ENCODE peak calls at places on chromosomes 4 and X, in six cellular contexts. One of them, this sample, is unnamed.

GRCh38 chr4:47017494-47017893 is 13.9 kb upstream of the GABRB1 start:
- DNase-seq in A549: no peak
- DNase-seq in brain microvascular endothelial cell: peak; percentile 28
- DNase-seq in CD4-positive, CD25-positive, alpha-beta regulatory T cell: no peak
- DNase-seq in left ventricle myocardium inferior: no peak
- DNase-seq in heart right ventricle: no peak
- DNase-seq in this sample: no peak

GRCh38 chr4:20194079-20195013 is 57.4 kb upstream of the SLIT2 start:
- DNase-seq in CD4-positive, CD25-positive, alpha-beta regulatory T cell: no peak
- DNase-seq in heart right ventricle: no peak
- DNase-seq in brain microvascular endothelial cell: peak; percentile 25
- DNase-seq in A549: no peak
- DNase-seq in left ventricle myocardium inferior: no peak
- DNase-seq in this sample: no peak

GRCh38 chr4:151098191-151098590 is 1.2 kb upstream of the RPS3A start:
- DNase-seq in brain microvascular endothelial cell: no peak
- DNase-seq in CD4-positive, CD25-positive, alpha-beta regulatory T cell: no peak
- DNase-seq in left ventricle myocardium inferior: no peak
- DNase-seq in A549: no peak
- DNase-seq in heart right ventricle: no peak
- DNase-seq in this sample: no peak

GRCh38 chrX:17642891-17643290 is 94.4 kb upstream of the SCML1 start:
- DNase-seq in CD4-positive, CD25-positive, alpha-beta regulatory T cell: no peak
- DNase-seq in heart right ventricle: no peak
- DNase-seq in brain microvascular endothelial cell: no peak
- DNase-seq in A549: no peak
- DNase-seq in left ventricle myocardium inferior: no peak
- DNase-seq in this sample: no peak

GRCh38 chr4:30746735-30747134 is 26.6 kb downstream of the PCDH7 start:
- DNase-seq in left ventricle myocardium inferior: no peak
- DNase-seq in CD4-positive, CD25-positive, alpha-beta regulatory T cell: no peak
- DNase-seq in heart right ventricle: no peak
- DNase-seq in brain microvascular endothelial cell: no peak
- DNase-seq in A549: no peak
- DNase-seq in this sample: no peak

GRCh38 chr4:110008540-110008939 is 95.9 kb downstream of the EGF start:
- DNase-seq in brain microvascular endothelial cell: no peak
- DNase-seq in heart right ventricle: no peak
- DNase-seq in left ventricle myocardium inferior: no peak
- DNase-seq in CD4-positive, CD25-positive, alpha-beta regulatory T cell: no peak
- DNase-seq in A549: no peak
- DNase-seq in this sample: no peak

GRCh38 chr4:158133551-158133950 is 39.3 kb downstream of the GASK1B start:
- DNase-seq in brain microvascular endothelial cell: no peak
- DNase-seq in heart right ventricle: no peak
- DNase-seq in left ventricle myocardium inferior: no peak
- DNase-seq in CD4-positive, CD25-positive, alpha-beta regulatory T cell: no peak
- DNase-seq in A549: no peak
- DNase-seq in this sample: no peak

GRCh38 chr4:71262161-71262560 is 76.7 kb upstream of the SLC4A4 start:
- DNase-seq in brain microvascular endothelial cell: peak; percentile 31
- DNase-seq in A549: no peak
- DNase-seq in CD4-positive, CD25-positive, alpha-beta regulatory T cell: no peak
- DNase-seq in left ventricle myocardium inferior: no peak
- DNase-seq in heart right ventricle: no peak
- DNase-seq in this sample: no peak

GRCh38 chrX:57367649-57368048 is 81.1 kb downstream of the FAAH2 start:
- DNase-seq in heart right ventricle: no peak
- DNase-seq in A549: no peak
- DNase-seq in brain microvascular endothelial cell: no peak
- DNase-seq in left ventricle myocardium inferior: no peak
- DNase-seq in CD4-positive, CD25-positive, alpha-beta regulatory T cell: no peak
- DNase-seq in this sample: no peak

GRCh38 chrX:2397648-2398340 is 103.0 kb downstream of the DHRSX start:
- DNase-seq in CD4-positive, CD25-positive, alpha-beta regulatory T cell: no peak
- DNase-seq in heart right ventricle: no peak
- DNase-seq in left ventricle myocardium inferior: no peak
- DNase-seq in A549: no peak
- DNase-seq in brain microvascular endothelial cell: peak; percentile 56
- DNase-seq in this sample: no peak

GRCh38 chrX:110992611-110993010 is 103.4 kb upstream of the PAK3 start:
- DNase-seq in brain microvascular endothelial cell: peak; percentile 1
- DNase-seq in heart right ventricle: no peak
- DNase-seq in A549: peak; percentile 10
- DNase-seq in left ventricle myocardium inferior: no peak
- DNase-seq in CD4-positive, CD25-positive, alpha-beta regulatory T cell: peak; percentile 9
- DNase-seq in this sample: no peak

GRCh38 chr4:13441506-13441905 is 42.6 kb downstream of the RAB28 start:
- DNase-seq in CD4-positive, CD25-positive, alpha-beta regulatory T cell: no peak
- DNase-seq in A549: no peak
- DNase-seq in brain microvascular endothelial cell: no peak
- DNase-seq in left ventricle myocardium inferior: no peak
- DNase-seq in heart right ventricle: no peak
- DNase-seq in this sample: no peak

GRCh38 chrX:43313035-43313434 is 343.1 kb upstream of the MAOA start:
- DNase-seq in A549: no peak
- DNase-seq in heart right ventricle: no peak
- DNase-seq in CD4-positive, CD25-positive, alpha-beta regulatory T cell: no peak
- DNase-seq in brain microvascular endothelial cell: no peak
- DNase-seq in left ventricle myocardium inferior: no peak
- DNase-seq in this sample: no peak

GRCh38 chr4:38560340-38560739 is 103.7 kb upstream of the KLF3 start:
- DNase-seq in left ventricle myocardium inferior: no peak
- DNase-seq in CD4-positive, CD25-positive, alpha-beta regulatory T cell: no peak
- DNase-seq in heart right ventricle: no peak
- DNase-seq in A549: no peak
- DNase-seq in brain microvascular endothelial cell: no peak
- DNase-seq in this sample: no peak

GRCh38 chrX:78119521-78120227 is 15.6 kb downstream of the PGK1 start:
- DNase-seq in A549: no peak
- DNase-seq in brain microvascular endothelial cell: no peak
- DNase-seq in CD4-positive, CD25-positive, alpha-beta regulatory T cell: no peak
- DNase-seq in heart right ventricle: no peak
- DNase-seq in left ventricle myocardium inferior: no peak
- DNase-seq in this sample: no peak

GRCh38 chr4:89823416-89823815 is 13.5 kb downstream of the SNCA start:
- DNase-seq in left ventricle myocardium inferior: no peak
- DNase-seq in brain microvascular endothelial cell: peak; percentile 27
- DNase-seq in A549: no peak
- DNase-seq in heart right ventricle: no peak
- DNase-seq in CD4-positive, CD25-positive, alpha-beta regulatory T cell: no peak
- DNase-seq in this sample: no peak

GRCh38 chr4:6419452-6420028 is 52.9 kb downstream of the PPP2R2C start:
- DNase-seq in CD4-positive, CD25-positive, alpha-beta regulatory T cell: no peak
- DNase-seq in brain microvascular endothelial cell: no peak
- DNase-seq in heart right ventricle: no peak
- DNase-seq in A549: no peak
- DNase-seq in left ventricle myocardium inferior: no peak
- DNase-seq in this sample: no peak

GRCh38 chr4:105946771-105947170 is 51.5 kb downstream of the NPNT start:
- DNase-seq in heart right ventricle: no peak
- DNase-seq in A549: no peak
- DNase-seq in left ventricle myocardium inferior: no peak
- DNase-seq in brain microvascular endothelial cell: no peak
- DNase-seq in CD4-positive, CD25-positive, alpha-beta regulatory T cell: no peak
- DNase-seq in this sample: no peak

GRCh38 chr4:113052379-113052951 is 3.0 kb downstream of the ANK2 start:
- DNase-seq in brain microvascular endothelial cell: peak; percentile 44
- DNase-seq in left ventricle myocardium inferior: no peak
- DNase-seq in A549: no peak
- DNase-seq in heart right ventricle: no peak
- DNase-seq in CD4-positive, CD25-positive, alpha-beta regulatory T cell: no peak
- DNase-seq in this sample: no peak

GRCh38 chrX:115939070-115939469 is 231.5 kb upstream of the AGTR2 start:
- DNase-seq in brain microvascular endothelial cell: no peak
- DNase-seq in heart right ventricle: no peak
- DNase-seq in CD4-positive, CD25-positive, alpha-beta regulatory T cell: no peak
- DNase-seq in left ventricle myocardium inferior: no peak
- DNase-seq in A549: no peak
- DNase-seq in this sample: no peak

GRCh38 chrX:57156397-57157049 is 19.3 kb upstream of the SPIN2A start:
- DNase-seq in left ventricle myocardium inferior: no peak
- DNase-seq in A549: no peak
- DNase-seq in brain microvascular endothelial cell: peak; percentile 40
- DNase-seq in heart right ventricle: no peak
- DNase-seq in CD4-positive, CD25-positive, alpha-beta regulatory T cell: no peak
- DNase-seq in this sample: no peak

GRCh38 chr4:681736-682451 is 7.1 kb downstream of the SLC49A3 start:
- DNase-seq in CD4-positive, CD25-positive, alpha-beta regulatory T cell: peak; percentile 54
- DNase-seq in A549: no peak
- DNase-seq in left ventricle myocardium inferior: no peak
- DNase-seq in brain microvascular endothelial cell: no peak
- DNase-seq in heart right ventricle: no peak
- DNase-seq in this sample: peak; percentile 61

GRCh38 chr4:24913099-24913445 is 230 bp upstream of the CCDC149 start:
- DNase-seq in brain microvascular endothelial cell: no peak
- DNase-seq in A549: no peak
- DNase-seq in CD4-positive, CD25-positive, alpha-beta regulatory T cell: no peak
- DNase-seq in heart right ventricle: no peak
- DNase-seq in left ventricle myocardium inferior: no peak
- DNase-seq in this sample: no peak
- H3K27ac ChIP-seq in brain microvascular endothelial cell: peak overlapping the region; percentile 43
- H3K27ac ChIP-seq in A549: peak overlapping the region; percentile 86
- H3K27ac ChIP-seq in CD4-positive, CD25-positive, alpha-beta regulatory T cell: no peak overlapping the region
- H3K27ac ChIP-seq in heart right ventricle: peak overlapping the region; percentile 96
- H3K27ac ChIP-seq in left ventricle myocardium inferior: peak overlapping the region; percentile 97
- H3K27ac ChIP-seq in this sample: peak overlapping the region; percentile 88

GRCh38 chrX:103919336-103919682 is 43.1 kb upstream of the TMSB15B start:
- DNase-seq in heart right ventricle: no peak
- DNase-seq in left ventricle myocardium inferior: no peak
- DNase-seq in A549: peak; percentile 72
- DNase-seq in brain microvascular endothelial cell: peak; percentile 8
- DNase-seq in CD4-positive, CD25-positive, alpha-beta regulatory T cell: no peak
- DNase-seq in this sample: no peak
- H3K4me3 ChIP-seq in heart right ventricle: peak overlapping the region; percentile 66
- H3K4me3 ChIP-seq in left ventricle myocardium inferior: peak overlapping the region; percentile 71
- H3K4me3 ChIP-seq in A549: peak overlapping the region; percentile 63
- H3K4me3 ChIP-seq in brain microvascular endothelial cell: peak overlapping the region; percentile 61
- H3K4me3 ChIP-seq in CD4-positive, CD25-positive, alpha-beta regulatory T cell: peak overlapping the region; percentile 80
- H3K4me3 ChIP-seq in this sample: peak overlapping the region; percentile 54

DNA sequence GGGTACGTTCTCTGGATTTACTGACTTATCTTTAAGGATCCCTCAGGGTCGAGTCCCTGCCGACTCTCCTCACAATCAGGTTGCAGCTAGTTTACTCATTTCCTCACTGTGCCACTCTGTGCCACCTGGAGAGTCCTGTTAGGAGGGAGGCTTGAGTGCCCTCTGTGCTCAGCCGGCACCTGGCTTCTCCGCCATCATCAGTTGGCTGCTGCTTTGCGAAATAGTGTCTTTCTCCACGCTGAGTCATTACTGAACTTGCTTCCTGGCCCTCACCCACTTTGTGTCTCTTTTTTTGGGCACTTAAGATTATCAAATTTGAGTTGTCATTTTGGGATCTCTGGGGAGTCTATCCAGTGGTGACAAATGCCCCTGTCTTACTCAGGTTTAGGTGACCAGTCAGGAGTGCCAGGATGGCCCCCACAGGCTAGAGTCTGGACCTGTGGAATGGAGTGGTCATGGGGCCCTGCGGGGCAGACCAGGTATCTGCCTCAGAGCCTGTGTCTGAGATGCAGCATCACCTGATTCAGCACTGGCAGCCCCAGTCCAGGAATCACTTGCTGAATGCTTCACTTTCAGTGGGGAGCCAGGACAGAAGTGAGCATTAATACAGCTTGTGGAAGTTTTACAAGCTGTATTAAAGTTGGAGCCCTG is 37.7 kb downstream of the JADE1 start:
- DNase-seq in A549: no peak
- DNase-seq in CD4-positive, CD25-positive, alpha-beta regulatory T cell: no peak
- DNase-seq in heart right ventricle: no peak
- DNase-seq in left ventricle myocardium inferior: no peak
- DNase-seq in brain microvascular endothelial cell: no peak
- DNase-seq in this sample: no peak
- H3K27ac ChIP-seq in A549: peak overlapping the region; percentile 22
- H3K27ac ChIP-seq in CD4-positive, CD25-positive, alpha-beta regulatory T cell: no peak overlapping the region
- H3K27ac ChIP-seq in heart right ventricle: no peak overlapping the region
- H3K27ac ChIP-seq in left ventricle myocardium inferior: peak overlapping the region; percentile 72
- H3K27ac ChIP-seq in brain microvascular endothelial cell: no peak overlapping the region
- H3K27ac ChIP-seq in this sample: peak overlapping the region; percentile 18

DNA sequence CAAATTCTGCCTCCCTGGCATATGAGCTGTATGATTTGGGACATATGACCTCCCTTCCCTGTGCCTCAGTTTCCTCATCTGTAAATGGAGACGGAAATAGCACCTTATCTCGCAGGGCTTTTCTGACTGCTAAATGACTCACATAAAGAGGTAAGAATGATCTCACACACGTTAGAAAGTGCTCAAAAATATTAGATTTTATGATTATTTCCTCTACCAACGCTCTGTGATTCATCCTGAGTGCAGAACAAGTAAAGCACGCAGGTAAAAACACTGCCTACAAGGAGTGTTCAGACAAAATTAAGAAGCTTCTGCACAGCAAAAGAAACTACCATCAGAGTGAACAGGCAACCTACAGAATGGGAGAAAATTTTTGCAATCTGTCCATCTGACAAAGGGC is 21.1 kb downstream of the ACSL1 start:
- DNase-seq in heart right ventricle: no peak
- DNase-seq in CD4-positive, CD25-positive, alpha-beta regulatory T cell: no peak
- DNase-seq in A549: no peak
- DNase-seq in left ventricle myocardium inferior: no peak
- DNase-seq in brain microvascular endothelial cell: no peak
- DNase-seq in this sample: no peak
- H3K4me3 ChIP-seq in heart right ventricle: peak overlapping the region; percentile 37
- H3K4me3 ChIP-seq in CD4-positive, CD25-positive, alpha-beta regulatory T cell: no peak overlapping the region
- H3K4me3 ChIP-seq in A549: no peak overlapping the region
- H3K4me3 ChIP-seq in left ventricle myocardium inferior: peak overlapping the region; percentile 63
- H3K4me3 ChIP-seq in brain microvascular endothelial cell: no peak overlapping the region
- H3K4me3 ChIP-seq in this sample: peak overlapping the region; percentile 71

This sample was measured in psoas muscle.